ENCODE peak calls at places on chromosomes 3 and 15, in five cellular contexts. One of them, this sample, is unnamed.

GRCh38 chr3:13276438-13277129 is 143.5 kb downstream of the NUP210 start:
- DNase-seq in H1: no peak
- DNase-seq in GM12878: no peak
- DNase-seq in HepG2: no peak
- DNase-seq in NT2/D1: no peak
- DNase-seq in this sample: no peak

GRCh38 chr3:127156651-127157050 is 36.3 kb upstream of the PRR23E start:
- DNase-seq in H1: no peak
- DNase-seq in GM12878: no peak
- DNase-seq in HepG2: no peak
- DNase-seq in NT2/D1: no peak
- DNase-seq in this sample: no peak

GRCh38 chr3:127043731-127044510 is 61.0 kb downstream of the PLXNA1 start:
- DNase-seq in H1: no peak
- DNase-seq in GM12878: no peak
- DNase-seq in HepG2: no peak
- DNase-seq in NT2/D1: no peak
- DNase-seq in this sample: no peak

GRCh38 chr15:41968738-41969137 is 3.6 kb downstream of the EHD4 start:
- DNase-seq in H1: no peak
- DNase-seq in GM12878: peak
- DNase-seq in HepG2: no peak
- DNase-seq in NT2/D1: no peak
- DNase-seq in this sample: no peak

GRCh38 chr3:64267774-64268604 is 42.7 kb upstream of the PRICKLE2 start:
- DNase-seq in H1: peak
- DNase-seq in GM12878: no peak
- DNase-seq in HepG2: no peak
- DNase-seq in NT2/D1: peak
- DNase-seq in this sample: peak

GRCh38 chr3:125281411-125281810 is 68.9 kb upstream of the SLC12A8 start:
- DNase-seq in H1: no peak
- DNase-seq in GM12878: no peak
- DNase-seq in HepG2: no peak
- DNase-seq in NT2/D1: no peak
- DNase-seq in this sample: no peak

GRCh38 chr15:66830358-66830757 is 128.3 kb downstream of the SMAD6 start:
- DNase-seq in H1: no peak
- DNase-seq in GM12878: no peak
- DNase-seq in HepG2: no peak
- DNase-seq in NT2/D1: no peak
- DNase-seq in this sample: no peak

GRCh38 chr15:90230071-90230494 is 3.7 kb downstream of the CIB1 start:
- DNase-seq in H1: no peak
- DNase-seq in GM12878: no peak
- DNase-seq in HepG2: no peak
- DNase-seq in NT2/D1: no peak
- DNase-seq in this sample: no peak

GRCh38 chr3:178043084-178043483 is 493.2 kb upstream of the KCNMB2 start:
- DNase-seq in H1: no peak
- DNase-seq in GM12878: no peak
- DNase-seq in HepG2: no peak
- DNase-seq in NT2/D1: no peak
- DNase-seq in this sample: no peak

GRCh38 chr15:77807115-77807514 is 174.4 kb upstream of the LINGO1 start:
- DNase-seq in H1: no peak
- DNase-seq in GM12878: no peak
- DNase-seq in HepG2: no peak
- DNase-seq in NT2/D1: no peak
- DNase-seq in this sample: no peak

GRCh38 chr3:41369838-41370237 is 170.5 kb downstream of the CTNNB1 start:
- DNase-seq in H1: no peak
- DNase-seq in GM12878: no peak
- DNase-seq in HepG2: no peak
- DNase-seq in NT2/D1: no peak
- DNase-seq in this sample: peak

GRCh38 chr3:192843742-192844350 is 73.8 kb downstream of the MB21D2 start:
- DNase-seq in H1: no peak
- DNase-seq in GM12878: no peak
- DNase-seq in HepG2: no peak
- DNase-seq in NT2/D1: no peak
- DNase-seq in this sample: no peak

GRCh38 chr15:71971905-71972304 is 146.0 kb downstream of the MYO9A start:
- DNase-seq in H1: no peak
- DNase-seq in GM12878: no peak
- DNase-seq in HepG2: no peak
- DNase-seq in NT2/D1: no peak
- DNase-seq in this sample: no peak

GRCh38 chr3:182567666-182568065 is 225.6 kb upstream of the ATP11B start:
- DNase-seq in H1: no peak
- DNase-seq in GM12878: no peak
- DNase-seq in HepG2: no peak
- DNase-seq in NT2/D1: peak
- DNase-seq in this sample: no peak

GRCh38 chr15:62782100-62782791 is 260.3 kb upstream of the TPM1 start:
- DNase-seq in H1: no peak
- DNase-seq in GM12878: no peak
- DNase-seq in HepG2: peak
- DNase-seq in NT2/D1: peak
- DNase-seq in this sample: peak

GRCh38 chr3:125024817-125025216 is 31.0 kb downstream of the HEG1 start:
- DNase-seq in H1: no peak
- DNase-seq in GM12878: no peak
- DNase-seq in HepG2: no peak
- DNase-seq in NT2/D1: no peak
- DNase-seq in this sample: no peak

GRCh38 chr3:32276279-32276841 is 37.9 kb downstream of the CMTM8 start:
- DNase-seq in H1: no peak
- DNase-seq in GM12878: no peak
- DNase-seq in HepG2: peak
- DNase-seq in NT2/D1: no peak
- DNase-seq in this sample: no peak

GRCh38 chr15:58517252-58517681 is 85.5 kb downstream of the LIPC start:
- DNase-seq in H1: no peak
- DNase-seq in GM12878: peak
- DNase-seq in HepG2: no peak
- DNase-seq in NT2/D1: no peak
- DNase-seq in this sample: no peak

GRCh38 chr3:82281205-82281604 is 519.8 kb upstream of the GBE1 start:
- DNase-seq in H1: no peak
- DNase-seq in GM12878: no peak
- DNase-seq in HepG2: no peak
- DNase-seq in NT2/D1: no peak
- DNase-seq in this sample: no peak

GRCh38 chr3:67241084-67241483 is 243.0 kb downstream of the KBTBD8 start:
- DNase-seq in H1: no peak
- DNase-seq in GM12878: no peak
- DNase-seq in HepG2: no peak
- DNase-seq in NT2/D1: no peak
- DNase-seq in this sample: no peak

GRCh38 chr15:28060005-28060404 is 39.1 kb downstream of the OCA2 start:
- DNase-seq in H1: no peak
- DNase-seq in GM12878: no peak
- DNase-seq in HepG2: no peak
- DNase-seq in NT2/D1: no peak
- DNase-seq in this sample: no peak

GRCh38 chr3:106025151-106025722 is 156.4 kb upstream of the CBLB start:
- DNase-seq in H1: no peak
- DNase-seq in GM12878: no peak
- DNase-seq in HepG2: no peak
- DNase-seq in NT2/D1: no peak
- DNase-seq in this sample: peak

GRCh38 chr15:79680721-79681120 is 216.1 kb downstream of the MTHFS start:
- DNase-seq in H1: peak
- DNase-seq in GM12878: peak
- DNase-seq in HepG2: no peak
- DNase-seq in NT2/D1: peak
- DNase-seq in this sample: no peak

GRCh38 chr15:47339800-47340575 is 377.3 kb upstream of the SEMA6D start:
- DNase-seq in H1: no peak
- DNase-seq in GM12878: no peak
- DNase-seq in HepG2: no peak
- DNase-seq in NT2/D1: no peak
- DNase-seq in this sample: no peak

GRCh38 chr3:48247401-48247807 is 6.5 kb downstream of the ZNF589 start:
- DNase-seq in H1: no peak
- DNase-seq in GM12878: no peak
- DNase-seq in HepG2: no peak
- DNase-seq in NT2/D1: no peak
- DNase-seq in this sample: no peak
- TF ChIP-seq SUZ12 in H1: no peak
- TF ChIP-seq SUZ12 in GM12878: no peak
- TF ChIP-seq SUZ12 in HepG2: no peak
- TF ChIP-seq SUZ12 in NT2/D1: no peak
- TF ChIP-seq SUZ12 in this sample: no peak

GRCh38 chr3:179082416-179082815 is 10.8 kb upstream of the ZMAT3 start:
- DNase-seq in H1: no peak
- DNase-seq in GM12878: no peak
- DNase-seq in HepG2: no peak
- DNase-seq in NT2/D1: no peak
- DNase-seq in this sample: no peak
- TF ChIP-seq SUZ12 in H1: no peak
- TF ChIP-seq SUZ12 in GM12878: no peak
- TF ChIP-seq SUZ12 in HepG2: no peak
- TF ChIP-seq SUZ12 in NT2/D1: no peak
- TF ChIP-seq SUZ12 in this sample: no peak

DNA sequence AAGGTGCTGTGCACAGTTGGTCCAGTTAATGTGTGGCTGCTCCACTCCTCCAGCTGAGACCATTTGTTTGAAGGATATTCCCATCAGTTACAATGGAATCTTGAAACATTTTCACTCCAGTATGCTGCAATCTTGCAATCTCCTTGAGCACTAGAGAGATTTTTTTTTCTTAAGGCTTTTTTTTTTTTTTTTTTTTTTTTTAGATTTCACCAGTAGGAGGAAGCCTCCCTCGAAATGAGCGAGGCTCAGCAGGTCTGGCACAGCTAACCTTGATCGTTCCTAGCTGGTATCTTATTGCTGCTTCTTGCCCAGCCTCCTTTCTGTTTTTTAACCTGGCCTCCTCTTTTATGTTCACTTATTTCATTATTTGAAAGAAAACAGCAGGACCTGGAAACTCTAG is 48.1 kb downstream of the RAP2B start:
- DNase-seq in H1: no peak
- DNase-seq in GM12878: no peak
- DNase-seq in HepG2: no peak
- DNase-seq in NT2/D1: peak
- DNase-seq in this sample: no peak
- TF ChIP-seq SUZ12 in H1: no peak
- TF ChIP-seq SUZ12 in GM12878: no peak
- TF ChIP-seq SUZ12 in HepG2: no peak
- TF ChIP-seq SUZ12 in NT2/D1: no peak
- TF ChIP-seq SUZ12 in this sample: no peak

GRCh38 chr15:82812994-82813393 is 3.6 kb downstream of the WHAMM start:
- DNase-seq in H1: no peak
- DNase-seq in GM12878: no peak
- DNase-seq in HepG2: no peak
- DNase-seq in NT2/D1: no peak
- DNase-seq in this sample: no peak

GRCh38 chr15:82808634-82809041 is 790 bp upstream of the WHAMM start:
- DNase-seq in H1: no peak
- DNase-seq in GM12878: no peak
- DNase-seq in HepG2: peak
- DNase-seq in NT2/D1: no peak
- DNase-seq in this sample: no peak

GRCh38 chr15:82809308-82810060 is at the start of gene WHAMM:
- DNase-seq in H1: peak
- DNase-seq in GM12878: peak
- DNase-seq in HepG2: peak
- DNase-seq in NT2/D1: peak
- DNase-seq in this sample: peak

GRCh38 chr15:82810061-82810862 is 834 bp downstream of the WHAMM start:
- DNase-seq in H1: no peak
- DNase-seq in GM12878: no peak
- DNase-seq in HepG2: peak
- DNase-seq in NT2/D1: no peak
- DNase-seq in this sample: peak

DNA sequence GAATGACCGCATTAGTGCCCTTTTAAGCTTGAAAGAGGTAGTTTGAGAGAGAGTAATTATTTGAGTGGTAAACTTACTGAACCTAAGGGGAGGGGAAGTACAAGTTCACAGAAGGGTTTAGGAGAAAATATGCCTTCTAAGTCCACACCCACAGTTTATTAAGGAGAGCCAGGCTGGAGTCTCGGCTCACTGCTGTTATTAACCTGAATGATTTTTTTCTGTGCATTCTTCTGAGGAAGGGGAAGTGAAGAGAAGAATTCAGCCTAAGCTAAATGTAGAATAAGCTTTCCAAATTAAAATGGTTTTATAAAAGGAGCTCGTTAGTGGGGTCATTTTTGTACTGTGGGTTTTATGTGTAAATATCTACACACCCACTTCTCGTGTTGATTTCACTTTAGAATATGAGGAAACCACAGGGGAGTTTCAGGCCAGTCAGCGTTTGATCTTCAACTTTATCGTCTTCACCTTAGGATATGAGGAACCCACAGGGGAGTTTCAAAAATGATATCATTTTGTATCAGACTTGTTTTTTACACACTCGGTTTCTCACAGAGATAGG is 1.5 kb downstream of the WHAMM start:
- DNase-seq in H1: no peak
- DNase-seq in GM12878: peak
- DNase-seq in HepG2: no peak
- DNase-seq in NT2/D1: no peak
- DNase-seq in this sample: no peak
- TF ChIP-seq SUZ12 in H1: no peak
- TF ChIP-seq SUZ12 in GM12878: no peak
- TF ChIP-seq SUZ12 in HepG2: no peak
- TF ChIP-seq SUZ12 in NT2/D1: no peak
- TF ChIP-seq SUZ12 in this sample: no peak

GRCh38 chr3:76728411-76728810 is 311.5 kb upstream of the ROBO2 start:
- DNase-seq in H1: no peak
- DNase-seq in GM12878: no peak
- DNase-seq in HepG2: no peak
- DNase-seq in NT2/D1: no peak
- DNase-seq in this sample: peak

GRCh38 chr3:76723366-76723765 is 316.5 kb upstream of the ROBO2 start:
- DNase-seq in H1: no peak
- DNase-seq in GM12878: no peak
- DNase-seq in HepG2: no peak
- DNase-seq in NT2/D1: no peak
- DNase-seq in this sample: no peak

GRCh38 chr3:76724075-76724474 is 315.8 kb upstream of the ROBO2 start:
- DNase-seq in H1: no peak
- DNase-seq in GM12878: no peak
- DNase-seq in HepG2: no peak
- DNase-seq in NT2/D1: no peak
- DNase-seq in this sample: peak

GRCh38 chr3:76726034-76726433 is 313.9 kb upstream of the ROBO2 start:
- DNase-seq in H1: no peak
- DNase-seq in GM12878: no peak
- DNase-seq in HepG2: no peak
- DNase-seq in NT2/D1: no peak
- DNase-seq in this sample: no peak

DNA sequence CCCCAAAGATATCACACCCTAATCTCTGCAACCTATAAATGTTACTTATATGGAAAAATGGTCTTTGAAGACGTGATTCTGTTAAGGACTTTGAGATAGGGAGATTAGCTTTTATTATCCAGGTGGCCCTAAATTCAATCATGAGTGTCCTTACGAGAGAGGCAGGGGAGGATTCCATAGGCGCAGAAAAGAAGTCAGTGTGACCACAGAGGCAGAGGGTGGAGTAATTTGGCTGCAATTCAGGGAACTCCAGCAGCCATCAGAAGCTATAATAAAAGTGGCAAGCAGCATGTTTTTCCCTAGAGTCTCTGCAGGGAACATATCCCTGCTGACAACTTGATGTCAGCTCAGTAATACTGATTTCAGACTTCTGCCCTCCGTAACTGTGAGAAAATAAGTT is 315.2 kb upstream of the ROBO2 start:
- DNase-seq in H1: no peak
- DNase-seq in GM12878: no peak
- DNase-seq in HepG2: no peak
- DNase-seq in NT2/D1: no peak
- DNase-seq in this sample: peak
- TF ChIP-seq SUZ12 in H1: no peak
- TF ChIP-seq SUZ12 in GM12878: no peak
- TF ChIP-seq SUZ12 in HepG2: no peak
- TF ChIP-seq SUZ12 in NT2/D1: no peak
- TF ChIP-seq SUZ12 in this sample: no peak